ENCODE peak calls at places on chromosomes 3 and 15, in seven cellular contexts. One of them, this sample, is unnamed. For H3K79me2, the result is how much of the 10 kb centered on the place peaks cover.

GRCh38 chr15:85142324-85142723 is 160.7 kb downstream of the PDE8A start:
- DNase-seq in OCI-LY7: no peak
- DNase-seq in HCT116: peak
- DNase-seq in SK-N-SH: no peak
- DNase-seq in MM.1S: no peak
- DNase-seq in GM23338: no peak
- DNase-seq in hepatocyte: no peak
- DNase-seq in this sample: no peak

GRCh38 chr3:141412936-141413354 is 44.6 kb downstream of the ZBTB38 start:
- DNase-seq in OCI-LY7: no peak
- DNase-seq in HCT116: no peak
- DNase-seq in SK-N-SH: no peak
- DNase-seq in MM.1S: peak
- DNase-seq in GM23338: no peak
- DNase-seq in hepatocyte: peak
- DNase-seq in this sample: peak

GRCh38 chr15:40693904-40694705 is 869 bp upstream of the RAD51 start:
- DNase-seq in OCI-LY7: peak
- DNase-seq in HCT116: no peak
- DNase-seq in SK-N-SH: no peak
- DNase-seq in MM.1S: peak
- DNase-seq in GM23338: no peak
- DNase-seq in hepatocyte: no peak
- DNase-seq in this sample: no peak

GRCh38 chr3:40287248-40287647 is 22.3 kb upstream of the EIF1B start:
- DNase-seq in OCI-LY7: no peak
- DNase-seq in HCT116: no peak
- DNase-seq in SK-N-SH: no peak
- DNase-seq in MM.1S: no peak
- DNase-seq in GM23338: no peak
- DNase-seq in hepatocyte: no peak
- DNase-seq in this sample: no peak

GRCh38 chr15:82228750-82229149 is 33.8 kb downstream of the EFL1 start:
- DNase-seq in OCI-LY7: no peak
- DNase-seq in HCT116: no peak
- DNase-seq in SK-N-SH: no peak
- DNase-seq in MM.1S: no peak
- DNase-seq in GM23338: no peak
- DNase-seq in hepatocyte: no peak
- DNase-seq in this sample: no peak

GRCh38 chr3:155744626-155745324 is at the start of gene PLCH1:
- DNase-seq in OCI-LY7: peak
- DNase-seq in HCT116: peak
- DNase-seq in SK-N-SH: peak
- DNase-seq in MM.1S: no peak
- DNase-seq in GM23338: peak
- DNase-seq in hepatocyte: peak
- DNase-seq in this sample: peak

GRCh38 chr3:127445581-127446368 is 144.8 kb downstream of the TPRA1 start:
- DNase-seq in OCI-LY7: no peak
- DNase-seq in HCT116: no peak
- DNase-seq in SK-N-SH: no peak
- DNase-seq in MM.1S: no peak
- DNase-seq in GM23338: no peak
- DNase-seq in hepatocyte: no peak
- DNase-seq in this sample: no peak

GRCh38 chr15:83846847-83847246 is 192.9 kb downstream of the ADAMTSL3 start:
- DNase-seq in OCI-LY7: no peak
- DNase-seq in HCT116: no peak
- DNase-seq in SK-N-SH: no peak
- DNase-seq in MM.1S: no peak
- DNase-seq in GM23338: no peak
- DNase-seq in hepatocyte: peak
- DNase-seq in this sample: no peak

GRCh38 chr3:41574900-41575299 is 375.6 kb downstream of the CTNNB1 start:
- DNase-seq in OCI-LY7: no peak
- DNase-seq in HCT116: no peak
- DNase-seq in SK-N-SH: no peak
- DNase-seq in MM.1S: no peak
- DNase-seq in GM23338: peak
- DNase-seq in hepatocyte: no peak
- DNase-seq in this sample: peak

GRCh38 chr3:175914785-175915184 is 1055.7 kb downstream of the NAALADL2 start:
- DNase-seq in OCI-LY7: no peak
- DNase-seq in HCT116: no peak
- DNase-seq in SK-N-SH: no peak
- DNase-seq in MM.1S: peak
- DNase-seq in GM23338: no peak
- DNase-seq in hepatocyte: no peak
- DNase-seq in this sample: no peak

GRCh38 chr3:183317886-183318845 is 65.1 kb downstream of the B3GNT5 start:
- DNase-seq in OCI-LY7: no peak
- DNase-seq in HCT116: no peak
- DNase-seq in SK-N-SH: no peak
- DNase-seq in MM.1S: peak
- DNase-seq in GM23338: no peak
- DNase-seq in hepatocyte: no peak
- DNase-seq in this sample: no peak

GRCh38 chr3:66476852-66477381 is 23.9 kb downstream of the LRIG1 start:
- DNase-seq in OCI-LY7: no peak
- DNase-seq in HCT116: no peak
- DNase-seq in SK-N-SH: no peak
- DNase-seq in MM.1S: no peak
- DNase-seq in GM23338: no peak
- DNase-seq in hepatocyte: no peak
- DNase-seq in this sample: no peak

GRCh38 chr3:97821413-97821809 is 400 bp upstream of the CRYBG3 start:
- DNase-seq in OCI-LY7: no peak
- DNase-seq in HCT116: no peak
- DNase-seq in SK-N-SH: peak
- DNase-seq in MM.1S: no peak
- DNase-seq in GM23338: peak
- DNase-seq in hepatocyte: peak
- DNase-seq in this sample: no peak

GRCh38 chr15:65306551-65306950 is 2.1 kb downstream of the RNU5B-1 start:
- DNase-seq in OCI-LY7: no peak
- DNase-seq in HCT116: no peak
- DNase-seq in SK-N-SH: no peak
- DNase-seq in MM.1S: no peak
- DNase-seq in GM23338: no peak
- DNase-seq in hepatocyte: no peak
- DNase-seq in this sample: no peak

GRCh38 chr15:37084602-37085001 is 15.7 kb downstream of the MEIS2 start:
- DNase-seq in OCI-LY7: no peak
- DNase-seq in HCT116: no peak
- DNase-seq in SK-N-SH: no peak
- DNase-seq in MM.1S: no peak
- DNase-seq in GM23338: no peak
- DNase-seq in hepatocyte: no peak
- DNase-seq in this sample: no peak
- TF ChIP-seq CTCF in OCI-LY7: no peak
- TF ChIP-seq CTCF in HCT116: no peak
- TF ChIP-seq CTCF in SK-N-SH: no peak
- TF ChIP-seq CTCF in MM.1S: no peak
- TF ChIP-seq CTCF in GM23338: no peak
- TF ChIP-seq CTCF in hepatocyte: no peak
- TF ChIP-seq CTCF in this sample: no peak

DNA sequence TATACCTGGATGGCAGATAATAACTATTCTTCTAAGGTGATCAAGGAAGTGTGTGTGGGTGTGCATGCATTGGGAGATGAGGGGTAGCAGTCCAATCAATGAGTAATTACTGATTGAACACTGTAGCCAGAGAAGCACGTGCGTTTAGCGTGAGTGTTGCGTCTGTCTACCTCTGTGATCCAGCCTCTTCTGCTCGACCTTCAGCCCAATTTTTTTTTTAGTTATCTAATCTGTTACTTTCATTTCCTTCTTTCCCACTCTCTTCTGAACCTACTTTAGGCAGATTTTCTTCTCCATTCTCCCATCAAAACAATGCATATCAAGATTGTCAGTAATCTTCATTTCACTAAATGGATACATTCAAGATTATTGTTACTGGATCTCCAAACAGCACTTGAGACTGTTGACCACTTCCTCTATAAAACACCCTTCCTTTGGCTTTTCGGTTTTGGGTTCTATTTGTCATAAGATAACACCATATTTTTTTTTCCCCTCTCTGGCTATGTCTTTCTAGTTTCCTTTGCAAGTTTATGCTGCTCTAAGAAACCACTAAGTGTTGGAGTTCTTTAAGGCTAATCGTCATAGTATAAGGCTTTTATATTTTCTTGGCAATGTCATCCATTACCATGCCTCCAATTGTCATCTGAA is 41.0 kb downstream of the MCTP2 start:
- DNase-seq in OCI-LY7: peak
- DNase-seq in HCT116: no peak
- DNase-seq in SK-N-SH: no peak
- DNase-seq in MM.1S: peak
- DNase-seq in GM23338: no peak
- DNase-seq in hepatocyte: no peak
- DNase-seq in this sample: no peak
- H3K79me2 ChIP-seq in OCI-LY7: half or more
- H3K79me2 ChIP-seq in HCT116: under half
- H3K79me2 ChIP-seq in SK-N-SH: under half
- H3K79me2 ChIP-seq in MM.1S: under half
- H3K79me2 ChIP-seq in GM23338: under half
- H3K79me2 ChIP-seq in hepatocyte: under half
- H3K79me2 ChIP-seq in this sample: under half

GRCh38 chr3:194176274-194176991 is 40.5 kb downstream of the HES1 start:
- DNase-seq in OCI-LY7: no peak
- DNase-seq in HCT116: no peak
- DNase-seq in SK-N-SH: no peak
- DNase-seq in MM.1S: no peak
- DNase-seq in GM23338: peak
- DNase-seq in hepatocyte: peak
- DNase-seq in this sample: peak

GRCh38 chr3:194174407-194174806 is 38.5 kb downstream of the HES1 start:
- DNase-seq in OCI-LY7: no peak
- DNase-seq in HCT116: no peak
- DNase-seq in SK-N-SH: no peak
- DNase-seq in MM.1S: no peak
- DNase-seq in GM23338: no peak
- DNase-seq in hepatocyte: no peak
- DNase-seq in this sample: no peak

GRCh38 chr3:194178128-194178527 is 42.2 kb downstream of the HES1 start:
- DNase-seq in OCI-LY7: no peak
- DNase-seq in HCT116: no peak
- DNase-seq in SK-N-SH: no peak
- DNase-seq in MM.1S: no peak
- DNase-seq in GM23338: no peak
- DNase-seq in hepatocyte: no peak
- DNase-seq in this sample: no peak

GRCh38 chr3:194177156-194177555 is 41.2 kb downstream of the HES1 start:
- DNase-seq in OCI-LY7: no peak
- DNase-seq in HCT116: no peak
- DNase-seq in SK-N-SH: no peak
- DNase-seq in MM.1S: no peak
- DNase-seq in GM23338: no peak
- DNase-seq in hepatocyte: no peak
- DNase-seq in this sample: no peak

DNA sequence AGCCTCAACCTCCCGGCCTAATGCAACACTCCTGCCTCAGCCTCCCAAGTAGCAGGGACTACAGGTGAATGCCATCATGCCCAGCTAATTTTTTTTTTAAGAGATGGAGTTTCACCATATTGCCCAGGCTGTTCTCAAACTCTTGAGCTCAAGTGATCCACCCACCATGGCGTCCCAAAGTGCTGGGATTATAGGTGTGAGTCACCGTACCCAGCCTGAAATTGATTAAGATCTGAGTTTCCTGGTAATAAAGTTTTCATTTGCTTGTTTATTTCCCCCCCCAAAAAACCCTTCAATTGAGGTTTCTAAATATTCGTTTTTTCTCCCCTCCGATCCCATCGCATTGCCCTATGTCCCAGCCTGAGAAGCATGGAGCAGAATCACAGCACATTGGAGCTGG is 39.0 kb downstream of the HES1 start:
- DNase-seq in OCI-LY7: no peak
- DNase-seq in HCT116: no peak
- DNase-seq in SK-N-SH: no peak
- DNase-seq in MM.1S: no peak
- DNase-seq in GM23338: no peak
- DNase-seq in hepatocyte: no peak
- DNase-seq in this sample: no peak
- TF ChIP-seq EZH2phosphoT487 in OCI-LY7: no peak
- TF ChIP-seq EZH2phosphoT487 in HCT116: no peak
- TF ChIP-seq EZH2phosphoT487 in SK-N-SH: no peak
- TF ChIP-seq EZH2phosphoT487 in MM.1S: no peak
- TF ChIP-seq EZH2phosphoT487 in GM23338: no peak
- TF ChIP-seq EZH2phosphoT487 in hepatocyte: no peak
- TF ChIP-seq EZH2phosphoT487 in this sample: no peak

GRCh38 chr3:132722165-132723023 is at the start of gene NPHP3:
- DNase-seq in OCI-LY7: peak
- DNase-seq in HCT116: peak
- DNase-seq in SK-N-SH: peak
- DNase-seq in MM.1S: peak
- DNase-seq in GM23338: peak
- DNase-seq in hepatocyte: peak
- DNase-seq in this sample: peak

GRCh38 chr3:132723551-132723950 is 1.3 kb upstream of the NPHP3 start:
- DNase-seq in OCI-LY7: no peak
- DNase-seq in HCT116: no peak
- DNase-seq in SK-N-SH: no peak
- DNase-seq in MM.1S: no peak
- DNase-seq in GM23338: no peak
- DNase-seq in hepatocyte: no peak
- DNase-seq in this sample: no peak

GRCh38 chr3:132726341-132726823 is 4.2 kb upstream of the NPHP3 start:
- DNase-seq in OCI-LY7: peak
- DNase-seq in HCT116: no peak
- DNase-seq in SK-N-SH: peak
- DNase-seq in MM.1S: peak
- DNase-seq in GM23338: peak
- DNase-seq in hepatocyte: peak
- DNase-seq in this sample: peak

GRCh38 chr3:132723024-132723462 is 834 bp upstream of the NPHP3 start:
- DNase-seq in OCI-LY7: no peak
- DNase-seq in HCT116: no peak
- DNase-seq in SK-N-SH: no peak
- DNase-seq in MM.1S: peak
- DNase-seq in GM23338: no peak
- DNase-seq in hepatocyte: no peak
- DNase-seq in this sample: no peak

DNA sequence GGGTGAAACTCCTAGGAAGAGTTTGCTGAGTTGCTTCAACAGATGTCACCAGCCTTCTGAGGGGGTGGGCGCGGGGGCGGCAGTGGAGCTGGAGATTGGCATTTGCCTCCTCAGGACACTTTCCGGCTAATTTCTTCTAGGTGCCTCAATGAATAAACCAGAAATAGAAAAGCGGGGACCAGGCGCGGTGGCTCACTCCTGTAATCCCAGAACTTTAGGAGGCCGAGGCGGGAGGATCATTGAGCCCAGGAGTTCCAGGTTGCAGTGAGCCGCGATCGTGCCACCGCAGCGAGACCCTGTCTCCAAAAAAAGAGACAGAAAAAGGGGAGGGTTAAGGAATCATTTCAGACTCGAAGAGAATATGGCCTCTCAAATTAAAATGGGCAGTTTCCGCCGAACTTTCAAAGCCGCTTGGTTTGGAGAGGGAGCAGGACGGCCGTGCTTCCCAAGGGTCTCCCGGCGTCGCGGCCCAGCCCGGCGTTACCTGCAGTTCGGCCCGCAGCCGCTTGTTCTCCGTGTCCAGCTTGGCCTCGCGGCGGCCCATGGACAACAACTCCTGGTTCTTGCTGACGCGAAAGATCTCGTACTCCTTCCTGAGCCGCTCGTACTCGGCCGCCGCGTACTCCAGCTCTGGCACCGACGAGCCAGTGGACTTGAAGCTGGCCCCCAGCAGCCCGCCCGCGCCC is 587 bp downstream of the NPHP3 start:
- DNase-seq in OCI-LY7: no peak
- DNase-seq in HCT116: no peak
- DNase-seq in SK-N-SH: no peak
- DNase-seq in MM.1S: peak
- DNase-seq in GM23338: peak
- DNase-seq in hepatocyte: peak
- DNase-seq in this sample: peak
- TF ChIP-seq CTCF in OCI-LY7: no peak
- TF ChIP-seq CTCF in HCT116: no peak
- TF ChIP-seq CTCF in SK-N-SH: peak
- TF ChIP-seq CTCF in MM.1S: no peak
- TF ChIP-seq CTCF in GM23338: no peak
- TF ChIP-seq CTCF in hepatocyte: no peak
- TF ChIP-seq CTCF in this sample: peak